ENCODE peak calls at places on chromosomes 7 and 10, in nine cellular contexts. D, L, M, U, P, A, O, Z and E are unnamed samples.

GRCh38 chr7:2017483-2017891 is 215.3 kb downstream of the MAD1L1 start:
- DNase-seq in D (no peak), L (peak), M (no peak), U (no peak), P (no peak), A (no peak), O (no peak), Z (no peak), E (no peak)

GRCh38 chr10:8049874-8050560 is 4.5 kb upstream of the GATA3 start:
- DNase-seq in D (no peak), L (no peak), M (no peak), U (no peak), P (no peak), A (no peak), O (no peak), Z (no peak), E (no peak)

GRCh38 chr10:31456463-31456862 is 137.4 kb downstream of the ZEB1 start:
- DNase-seq in D (no peak), L (no peak), M (no peak), U (no peak), P (peak), A (no peak), O (no peak), Z (no peak), E (no peak)

GRCh38 chr7:128910569-128910945 is at the start of gene KCP:
- DNase-seq in D (no peak), L (no peak), M (no peak), U (no peak), P (no peak), A (no peak), O (no peak), Z (no peak), E (no peak)

GRCh38 chr10:102691701-102692100 is 22.5 kb downstream of the ARL3 start:
- DNase-seq in D (no peak), L (no peak), M (no peak), U (no peak), P (no peak), A (no peak), O (no peak), Z (no peak), E (no peak)

GRCh38 chr10:90213346-90213745 is 512.0 kb downstream of the KIF20B start:
- DNase-seq in D (no peak), L (no peak), M (no peak), U (no peak), P (no peak), A (no peak), O (no peak), Z (no peak), E (no peak)

GRCh38 chr7:158488225-158488889 is 99.3 kb downstream of the PTPRN2 start:
- DNase-seq in D (no peak), L (no peak), M (no peak), U (no peak), P (no peak), A (no peak), O (no peak), Z (no peak), E (no peak)

GRCh38 chr7:105926131-105926530 is 36.9 kb upstream of the CDHR3 start:
- DNase-seq in D (no peak), L (no peak), M (no peak), U (no peak), P (no peak), A (no peak), O (no peak), Z (no peak), E (no peak)

GRCh38 chr7:13309535-13309934 is 622.1 kb downstream of the ARL4A start:
- DNase-seq in D (no peak), L (no peak), M (no peak), U (no peak), P (no peak), A (no peak), O (no peak), Z (no peak), E (no peak)

GRCh38 chr7:147607151-147607800 is 983.3 kb upstream of the C7orf33 start:
- DNase-seq in D (no peak), L (no peak), M (no peak), U (peak), P (no peak), A (no peak), O (no peak), Z (no peak), E (no peak)

GRCh38 chr10:132919374-132920100 is 22.8 kb downstream of the CFAP46 start:
- DNase-seq in D (no peak), L (no peak), M (no peak), U (no peak), P (no peak), A (no peak), O (no peak), Z (no peak), E (no peak)
- H3K27ac ChIP-seq in D (no peak), L (no peak), M (no peak), U (no peak), P (no peak), A (no peak), O (no peak), Z (no peak), E (no peak)

GRCh38 chr7:19772323-19772722 is 1.1 kb downstream of the TMEM196 start:
- DNase-seq in D (no peak), L (no peak), M (peak), U (no peak), P (no peak), A (no peak), O (no peak), Z (no peak), E (no peak)
- H3K4me3 ChIP-seq in D (no peak), L (peak), M (no peak), U (peak), P (no peak), A (no peak), O (no peak), Z (peak), E (no peak)

DNA sequence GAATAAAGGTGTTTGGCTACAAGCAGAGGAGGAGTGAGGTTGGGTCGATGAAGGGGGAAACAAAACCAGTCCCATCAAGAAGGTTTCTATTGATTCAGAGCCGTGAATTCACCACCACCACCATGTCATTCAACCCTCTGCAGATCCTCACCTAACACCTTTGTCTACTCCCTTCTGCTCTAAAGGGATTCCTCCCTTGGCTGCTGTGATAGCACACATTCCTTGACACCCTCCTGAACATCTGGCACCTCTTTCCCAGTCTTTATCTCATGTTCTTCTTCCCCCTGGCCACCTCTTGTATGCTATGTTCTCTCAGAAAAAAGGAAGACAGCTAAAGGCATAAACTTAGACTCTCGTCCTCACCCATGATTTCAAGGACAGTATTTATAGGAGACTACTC is 318.0 kb downstream of the GPAM start:
- DNase-seq in D (no peak), L (no peak), M (no peak), U (no peak), P (no peak), A (no peak), O (no peak), Z (no peak), E (no peak)
- H3K27ac ChIP-seq in D (no peak), L (no peak), M (no peak), U (no peak), P (no peak), A (no peak), O (no peak), Z (no peak), E (no peak)

GRCh38 chr10:132306951-132307751 is 599 bp downstream of the STK32C start:
- DNase-seq in D (no peak), L (peak), M (peak), U (no peak), P (no peak), A (no peak), O (peak), Z (peak), E (peak)
- H3K4me3 ChIP-seq in D (peak), L (peak), M (peak), U (peak), P (peak), A (peak), O (no peak), Z (peak), E (peak)

GRCh38 chr10:104334965-104335650 is 3.2 kb downstream of the ITPRIP start:
- DNase-seq in D (no peak), L (no peak), M (no peak), U (no peak), P (no peak), A (no peak), O (no peak), Z (no peak), E (no peak)

GRCh38 chr10:104332243-104333036 is 5.8 kb downstream of the ITPRIP start:
- DNase-seq in D (no peak), L (no peak), M (peak), U (no peak), P (peak), A (no peak), O (no peak), Z (no peak), E (peak)

GRCh38 chr10:104333037-104333727 is 5.1 kb downstream of the ITPRIP start:
- DNase-seq in D (no peak), L (no peak), M (no peak), U (no peak), P (no peak), A (no peak), O (peak), Z (no peak), E (peak)

GRCh38 chr10:104333728-104334373 is 4.4 kb downstream of the ITPRIP start:
- DNase-seq in D (no peak), L (no peak), M (no peak), U (no peak), P (no peak), A (no peak), O (no peak), Z (no peak), E (no peak)

GRCh38 chr10:104334561-104334960 is 3.7 kb downstream of the ITPRIP start:
- DNase-seq in D (no peak), L (no peak), M (no peak), U (no peak), P (no peak), A (no peak), O (no peak), Z (no peak), E (no peak)
- H3K27ac ChIP-seq in D (peak), L (no peak), M (peak), U (no peak), P (no peak), A (peak), O (peak), Z (peak), E (no peak)

DNA sequence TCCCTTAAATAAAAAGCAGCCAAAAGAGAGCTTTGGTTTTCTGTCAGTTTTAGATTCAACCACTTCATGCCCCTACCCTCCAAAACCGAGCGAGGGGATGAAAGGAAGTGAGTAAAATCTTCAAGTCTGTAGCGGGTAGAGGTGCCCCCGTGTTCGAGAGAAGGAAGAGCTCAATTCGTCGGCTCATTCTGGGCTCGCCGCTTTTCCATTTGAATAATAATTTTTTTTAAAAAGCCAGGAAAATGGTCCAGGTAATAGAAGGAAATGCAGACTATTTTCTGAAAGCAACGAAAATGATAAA is 436.2 kb upstream of the GALNT17 start:
- DNase-seq in D (no peak), L (no peak), M (no peak), U (no peak), P (peak), A (no peak), O (no peak), Z (no peak), E (peak)
- H3K4me3 ChIP-seq in D (peak), L (peak), M (peak), U (peak), P (peak), A (peak), O (peak), Z (peak), E (peak)